ENCODE peak calls at places on chromosome 11, in ten cellular contexts. One of them, this sample, is unnamed.
A peak's percentile ranks its signal among the peaks of the same experiment; 100 is the strongest.

GRCh38 chr11:120746836-120747609 is 235.5 kb downstream of the GRIK4 start:
- DNase-seq in GM23338: no peak
- DNase-seq in OCI-LY7: no peak
- DNase-seq in GM23248: no peak
- DNase-seq in HCT116: no peak
- DNase-seq in endothelial cell of umbilical vein: no peak
- DNase-seq in fibroblast of lung: no peak
- DNase-seq in H1: no peak
- DNase-seq in SK-N-SH: peak; percentile 30
- DNase-seq in MM.1S: no peak
- DNase-seq in this sample: no peak

GRCh38 chr11:76656571-76657081 is 13.9 kb downstream of the LRRC32 start:
- DNase-seq in GM23338: no peak
- DNase-seq in OCI-LY7: no peak
- DNase-seq in GM23248: no peak
- DNase-seq in HCT116: no peak
- DNase-seq in endothelial cell of umbilical vein: no peak
- DNase-seq in fibroblast of lung: no peak
- DNase-seq in H1: no peak
- DNase-seq in SK-N-SH: peak; percentile 25
- DNase-seq in MM.1S: no peak
- DNase-seq in this sample: peak; percentile 89

GRCh38 chr11:69892986-69893555 is 73.9 kb upstream of the FGF3 start:
- DNase-seq in GM23338: no peak
- DNase-seq in OCI-LY7: no peak
- DNase-seq in GM23248: no peak
- DNase-seq in HCT116: no peak
- DNase-seq in endothelial cell of umbilical vein: no peak
- DNase-seq in fibroblast of lung: no peak
- DNase-seq in H1: no peak
- DNase-seq in SK-N-SH: peak; percentile 88
- DNase-seq in MM.1S: no peak
- DNase-seq in this sample: no peak

GRCh38 chr11:111707039-111707690 is 59.0 kb downstream of the PPP2R1B start:
- DNase-seq in GM23338: no peak
- DNase-seq in OCI-LY7: no peak
- DNase-seq in GM23248: peak; percentile 32
- DNase-seq in HCT116: no peak
- DNase-seq in endothelial cell of umbilical vein: peak; percentile 99
- DNase-seq in fibroblast of lung: peak; percentile 84
- DNase-seq in H1: no peak
- DNase-seq in SK-N-SH: no peak
- DNase-seq in MM.1S: no peak
- DNase-seq in this sample: no peak

GRCh38 chr11:9760180-9760550 is 96.3 kb downstream of the SWAP70 start:
- DNase-seq in GM23338: no peak
- DNase-seq in OCI-LY7: no peak
- DNase-seq in GM23248: peak; percentile 97
- DNase-seq in HCT116: no peak
- DNase-seq in endothelial cell of umbilical vein: no peak
- DNase-seq in fibroblast of lung: peak; percentile 96
- DNase-seq in H1: no peak
- DNase-seq in SK-N-SH: no peak
- DNase-seq in MM.1S: no peak
- DNase-seq in this sample: peak; percentile 96

GRCh38 chr11:9858822-9859221 is 194.9 kb downstream of the SWAP70 start:
- DNase-seq in GM23338: peak; percentile 60
- DNase-seq in OCI-LY7: peak; percentile 53
- DNase-seq in GM23248: peak; percentile 14
- DNase-seq in HCT116: no peak
- DNase-seq in endothelial cell of umbilical vein: peak; percentile 55
- DNase-seq in fibroblast of lung: peak; percentile 32
- DNase-seq in H1: no peak
- DNase-seq in SK-N-SH: peak; percentile 36
- DNase-seq in MM.1S: peak; percentile 27
- DNase-seq in this sample: no peak

GRCh38 chr11:67584881-67585873 is 1.6 kb downstream of the GSTP1 start:
- DNase-seq in GM23338: no peak
- DNase-seq in OCI-LY7: peak; percentile 81
- DNase-seq in GM23248: peak; percentile 30
- DNase-seq in HCT116: no peak
- DNase-seq in endothelial cell of umbilical vein: no peak
- DNase-seq in fibroblast of lung: no peak
- DNase-seq in H1: no peak
- DNase-seq in SK-N-SH: peak; percentile 53
- DNase-seq in MM.1S: no peak
- DNase-seq in this sample: no peak

GRCh38 chr11:41201156-41201555 is 258.3 kb downstream of the LRRC4C start:
- DNase-seq in GM23338: peak; percentile 88
- DNase-seq in OCI-LY7: peak; percentile 26
- DNase-seq in GM23248: peak; percentile 0
- DNase-seq in HCT116: no peak
- DNase-seq in endothelial cell of umbilical vein: no peak
- DNase-seq in fibroblast of lung: peak; percentile 36
- DNase-seq in H1: peak; percentile 29
- DNase-seq in SK-N-SH: peak; percentile 16
- DNase-seq in MM.1S: peak; percentile 30
- DNase-seq in this sample: no peak

GRCh38 chr11:19867064-19867463 is 154.4 kb downstream of the NAV2 start:
- DNase-seq in GM23338: no peak
- DNase-seq in OCI-LY7: no peak
- DNase-seq in GM23248: no peak
- DNase-seq in HCT116: no peak
- DNase-seq in endothelial cell of umbilical vein: no peak
- DNase-seq in fibroblast of lung: no peak
- DNase-seq in H1: no peak
- DNase-seq in SK-N-SH: no peak
- DNase-seq in MM.1S: no peak
- DNase-seq in this sample: no peak

GRCh38 chr11:105144887-105145286 is 5.3 kb upstream of the CARD18 start:
- DNase-seq in GM23338: no peak
- DNase-seq in OCI-LY7: no peak
- DNase-seq in GM23248: peak; percentile 80
- DNase-seq in HCT116: peak; percentile 13
- DNase-seq in endothelial cell of umbilical vein: peak; percentile 36
- DNase-seq in fibroblast of lung: peak; percentile 85
- DNase-seq in H1: no peak
- DNase-seq in SK-N-SH: no peak
- DNase-seq in MM.1S: no peak
- DNase-seq in this sample: no peak

GRCh38 chr11:47271961-47272661 is 2.2 kb downstream of the MADD start:
- DNase-seq in GM23338: peak; percentile 29
- DNase-seq in OCI-LY7: peak; percentile 43
- DNase-seq in GM23248: no peak
- DNase-seq in HCT116: no peak
- DNase-seq in endothelial cell of umbilical vein: no peak
- DNase-seq in fibroblast of lung: no peak
- DNase-seq in H1: no peak
- DNase-seq in SK-N-SH: peak; percentile 31
- DNase-seq in MM.1S: peak; percentile 61
- DNase-seq in this sample: no peak
- H4K20me1 ChIP-seq in GM23338: peaks cover 33% of the 10 kb centered on the region
- H4K20me1 ChIP-seq in OCI-LY7: peaks cover 24% of the 10 kb centered on the region
- H4K20me1 ChIP-seq in GM23248: peaks cover 11% of the 10 kb centered on the region
- H4K20me1 ChIP-seq in HCT116: no peaks in the 10 kb centered on the region
- H4K20me1 ChIP-seq in endothelial cell of umbilical vein: no peaks in the 10 kb centered on the region
- H4K20me1 ChIP-seq in fibroblast of lung: no peaks in the 10 kb centered on the region
- H4K20me1 ChIP-seq in H1: peaks cover 8% of the 10 kb centered on the region
- H4K20me1 ChIP-seq in SK-N-SH: peaks cover 35% of the 10 kb centered on the region
- H4K20me1 ChIP-seq in MM.1S: peaks cover 10% of the 10 kb centered on the region
- H4K20me1 ChIP-seq in this sample: peaks cover 45% of the 10 kb centered on the region

DNA sequence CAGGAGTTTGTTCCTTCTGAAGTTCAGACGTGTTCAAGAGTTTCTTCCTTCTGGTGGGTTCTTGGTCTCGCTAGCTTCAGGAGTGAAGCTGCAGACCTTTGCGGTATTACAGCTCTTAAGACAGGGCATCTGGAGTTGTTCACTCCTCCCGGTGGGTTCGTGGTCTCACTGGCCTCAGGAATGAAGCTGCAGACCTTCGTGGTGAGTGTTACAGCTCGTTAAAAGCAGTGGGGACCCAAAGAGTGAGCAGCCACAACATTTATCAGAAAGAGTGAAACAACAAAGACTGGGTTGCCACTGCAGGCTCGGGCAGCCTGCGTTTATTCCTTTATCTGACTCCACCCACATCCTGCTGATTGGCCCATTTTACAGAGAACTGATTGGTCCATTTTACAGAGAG is 373.1 kb downstream of the ETS1 start:
- DNase-seq in GM23338: no peak
- DNase-seq in OCI-LY7: no peak
- DNase-seq in GM23248: no peak
- DNase-seq in HCT116: no peak
- DNase-seq in endothelial cell of umbilical vein: no peak
- DNase-seq in fibroblast of lung: peak; percentile 16
- DNase-seq in H1: no peak
- DNase-seq in SK-N-SH: no peak
- DNase-seq in MM.1S: no peak
- DNase-seq in this sample: no peak
- H4K20me1 ChIP-seq in GM23338: no peaks in the 10 kb centered on the region
- H4K20me1 ChIP-seq in OCI-LY7: no peaks in the 10 kb centered on the region
- H4K20me1 ChIP-seq in GM23248: no peaks in the 10 kb centered on the region
- H4K20me1 ChIP-seq in HCT116: no peaks in the 10 kb centered on the region
- H4K20me1 ChIP-seq in endothelial cell of umbilical vein: no peaks in the 10 kb centered on the region
- H4K20me1 ChIP-seq in fibroblast of lung: no peaks in the 10 kb centered on the region
- H4K20me1 ChIP-seq in H1: no peaks in the 10 kb centered on the region
- H4K20me1 ChIP-seq in SK-N-SH: no peaks in the 10 kb centered on the region
- H4K20me1 ChIP-seq in MM.1S: no peaks in the 10 kb centered on the region
- H4K20me1 ChIP-seq in this sample: no peaks in the 10 kb centered on the region

GRCh38 chr11:78381867-78382266 is 35.8 kb downstream of the GAB2 start:
- DNase-seq in GM23338: no peak
- DNase-seq in OCI-LY7: no peak
- DNase-seq in GM23248: no peak
- DNase-seq in HCT116: no peak
- DNase-seq in endothelial cell of umbilical vein: no peak
- DNase-seq in fibroblast of lung: no peak
- DNase-seq in H1: no peak
- DNase-seq in SK-N-SH: no peak
- DNase-seq in MM.1S: no peak
- DNase-seq in this sample: no peak

GRCh38 chr11:78377625-78378418 is 39.8 kb downstream of the GAB2 start:
- DNase-seq in GM23338: no peak
- DNase-seq in OCI-LY7: no peak
- DNase-seq in GM23248: no peak
- DNase-seq in HCT116: no peak
- DNase-seq in endothelial cell of umbilical vein: no peak
- DNase-seq in fibroblast of lung: no peak
- DNase-seq in H1: no peak
- DNase-seq in SK-N-SH: no peak
- DNase-seq in MM.1S: no peak
- DNase-seq in this sample: no peak

GRCh38 chr11:78380615-78381029 is 37.0 kb downstream of the GAB2 start:
- DNase-seq in GM23338: no peak
- DNase-seq in OCI-LY7: no peak
- DNase-seq in GM23248: peak; percentile 27
- DNase-seq in HCT116: no peak
- DNase-seq in endothelial cell of umbilical vein: no peak
- DNase-seq in fibroblast of lung: peak; percentile 65
- DNase-seq in H1: no peak
- DNase-seq in SK-N-SH: no peak
- DNase-seq in MM.1S: no peak
- DNase-seq in this sample: no peak

GRCh38 chr11:78376858-78377257 is 40.8 kb downstream of the GAB2 start:
- DNase-seq in GM23338: no peak
- DNase-seq in OCI-LY7: no peak
- DNase-seq in GM23248: no peak
- DNase-seq in HCT116: no peak
- DNase-seq in endothelial cell of umbilical vein: no peak
- DNase-seq in fibroblast of lung: no peak
- DNase-seq in H1: no peak
- DNase-seq in SK-N-SH: no peak
- DNase-seq in MM.1S: no peak
- DNase-seq in this sample: no peak

DNA sequence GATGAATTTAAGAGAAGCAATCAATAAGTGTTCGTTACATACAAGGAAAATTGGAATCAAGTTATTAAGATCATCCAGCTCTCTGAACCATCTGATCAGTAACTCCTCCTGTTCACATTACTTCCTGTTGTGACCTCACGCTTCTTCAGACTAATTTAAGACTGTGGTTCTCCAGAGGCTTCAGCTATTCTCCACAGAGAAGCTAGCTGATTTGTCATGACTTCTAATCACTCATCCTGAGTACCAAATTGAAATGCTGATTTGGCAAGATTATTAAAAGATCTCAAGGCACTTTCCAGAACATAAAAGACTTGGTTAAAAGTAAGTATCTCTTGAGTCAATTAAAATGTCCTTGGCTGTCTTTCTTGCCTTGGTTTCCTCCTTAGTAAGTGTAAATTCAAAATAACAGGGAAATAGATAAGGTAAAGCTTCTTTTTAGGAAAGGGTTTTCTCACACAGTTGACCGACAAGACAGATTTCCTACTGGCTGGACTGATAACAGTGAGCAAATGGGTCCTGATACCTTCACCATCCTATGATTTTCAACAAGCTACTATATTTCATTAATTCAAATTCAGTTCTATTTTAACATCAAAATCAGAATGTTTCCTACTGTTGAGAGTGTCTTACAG is 38.5 kb downstream of the GAB2 start:
- DNase-seq in GM23338: no peak
- DNase-seq in OCI-LY7: no peak
- DNase-seq in GM23248: peak; percentile 22
- DNase-seq in HCT116: no peak
- DNase-seq in endothelial cell of umbilical vein: no peak
- DNase-seq in fibroblast of lung: no peak
- DNase-seq in H1: no peak
- DNase-seq in SK-N-SH: no peak
- DNase-seq in MM.1S: no peak
- DNase-seq in this sample: no peak
- H4K20me1 ChIP-seq in GM23338: no peaks in the 10 kb centered on the region
- H4K20me1 ChIP-seq in OCI-LY7: no peaks in the 10 kb centered on the region
- H4K20me1 ChIP-seq in GM23248: no peaks in the 10 kb centered on the region
- H4K20me1 ChIP-seq in HCT116: no peaks in the 10 kb centered on the region
- H4K20me1 ChIP-seq in endothelial cell of umbilical vein: peaks cover 8% of the 10 kb centered on the region
- H4K20me1 ChIP-seq in fibroblast of lung: no peaks in the 10 kb centered on the region
- H4K20me1 ChIP-seq in H1: no peaks in the 10 kb centered on the region
- H4K20me1 ChIP-seq in SK-N-SH: no peaks in the 10 kb centered on the region
- H4K20me1 ChIP-seq in MM.1S: no peaks in the 10 kb centered on the region
- H4K20me1 ChIP-seq in this sample: peaks cover 4% of the 10 kb centered on the region

DNA sequence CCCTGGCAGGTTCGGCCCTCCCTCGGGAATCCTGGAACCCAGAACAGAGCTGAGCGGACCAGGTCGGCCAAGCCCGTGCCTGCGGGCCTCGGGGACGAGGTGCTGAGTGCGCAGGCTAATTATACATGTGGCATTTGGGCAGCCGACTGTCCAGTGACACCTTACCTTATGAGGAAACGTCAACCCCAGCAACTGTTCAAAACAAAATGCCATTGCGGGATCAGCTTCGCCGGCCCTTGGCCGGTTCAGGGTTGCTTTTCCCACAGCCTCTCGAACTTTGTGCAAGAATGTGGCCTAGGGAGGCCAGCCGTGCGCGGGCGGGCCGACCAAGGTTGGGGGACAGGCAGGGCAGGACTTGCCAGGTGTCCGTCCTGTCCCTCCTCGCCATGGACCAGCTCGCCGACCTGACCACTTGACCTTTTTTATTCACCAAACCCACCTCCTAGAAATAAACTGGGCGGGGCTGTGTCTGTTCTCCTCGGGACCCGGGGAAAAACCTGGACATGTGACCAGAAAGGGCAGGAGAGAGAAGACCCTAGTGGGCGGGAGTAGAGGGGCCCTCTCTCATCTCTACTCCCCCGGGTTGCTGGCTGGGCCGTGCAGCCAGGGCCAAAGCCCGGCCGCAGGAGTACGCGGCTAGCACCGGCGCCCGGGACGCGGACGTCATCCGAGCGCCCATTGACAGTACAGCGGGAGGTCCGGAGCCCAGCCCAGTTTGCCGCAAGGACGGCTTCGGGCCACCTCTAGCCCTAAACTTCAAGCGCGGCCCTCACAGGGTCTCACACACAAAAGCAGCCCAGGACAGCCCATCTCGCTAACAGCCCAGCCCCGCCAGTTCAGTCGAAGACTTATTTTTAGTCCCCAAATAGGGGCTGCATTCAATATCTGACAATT is 134.3 kb upstream of the C11orf58 start:
- DNase-seq in GM23338: peak; percentile 62
- DNase-seq in OCI-LY7: no peak
- DNase-seq in GM23248: peak; percentile 48
- DNase-seq in HCT116: no peak
- DNase-seq in endothelial cell of umbilical vein: no peak
- DNase-seq in fibroblast of lung: peak; percentile 45
- DNase-seq in H1: no peak
- DNase-seq in SK-N-SH: peak; percentile 65
- DNase-seq in MM.1S: peak; percentile 32
- DNase-seq in this sample: peak; percentile 91
- H4K20me1 ChIP-seq in GM23338: peaks cover 28% of the 10 kb centered on the region
- H4K20me1 ChIP-seq in OCI-LY7: no peaks in the 10 kb centered on the region
- H4K20me1 ChIP-seq in GM23248: no peaks in the 10 kb centered on the region
- H4K20me1 ChIP-seq in HCT116: no peaks in the 10 kb centered on the region
- H4K20me1 ChIP-seq in endothelial cell of umbilical vein: no peaks in the 10 kb centered on the region
- H4K20me1 ChIP-seq in fibroblast of lung: no peaks in the 10 kb centered on the region
- H4K20me1 ChIP-seq in H1: peaks cover 8% of the 10 kb centered on the region
- H4K20me1 ChIP-seq in SK-N-SH: no peaks in the 10 kb centered on the region
- H4K20me1 ChIP-seq in MM.1S: no peaks in the 10 kb centered on the region
- H4K20me1 ChIP-seq in this sample: no peaks in the 10 kb centered on the region

This sample was measured in osteoblast.